ENCODE peak calls at places on chromosomes 2 and 18, in ten cellular contexts. Z is tibial nerve; D is fibroblast of mammary gland; L is PC-9; Y is Panc1; I is type B pancreatic cell; H is stomach; V is fibroblast of lung; J is A549; O is activated CD8-positive, alpha-beta T cell treated with anti-CD3 and anti-CD28 coated beads for 36 hours. M is an unnamed sample.

GRCh38 chr2:55490554-55490953 is 29.0 kb upstream of the CFAP36 start:
- DNase-seq in O (no peak), J (peak), Y (no peak), Z (peak), D (peak), V (peak), H (peak), I (no peak), L (no peak), M (peak)

GRCh38 chr2:31037058-31037457 is 101.2 kb downstream of the GALNT14 start:
- DNase-seq in H (no peak), D (no peak), L (no peak), J (no peak), Z (no peak), Y (no peak), I (no peak), O (no peak), V (peak), M (no peak)

GRCh38 chr2:8458461-8459459 is 223.1 kb upstream of the ID2 start:
- DNase-seq in O (no peak), L (no peak), Z (no peak), J (no peak), I (no peak), D (no peak), Y (no peak), V (no peak), H (no peak), M (no peak)

GRCh38 chr2:186197955-186198354 is 288.1 kb upstream of the ZC3H15 start:
- DNase-seq in I (no peak), D (no peak), L (no peak), O (no peak), J (no peak), H (no peak), V (no peak), Y (no peak), Z (no peak), M (no peak)

GRCh38 chr2:2060431-2060830 is 270.6 kb downstream of the MYT1L start:
- DNase-seq in V (no peak), Z (no peak), J (no peak), H (no peak), D (no peak), O (no peak), Y (no peak), I (no peak), L (no peak), M (no peak)

GRCh38 chr2:219155054-219155644 is 5.5 kb downstream of the NHEJ1 start:
- DNase-seq in D (peak), I (no peak), Y (peak), L (peak), J (peak), V (peak), Z (no peak), O (peak), H (peak), M (no peak)

GRCh38 chr2:48114256-48114655 is 208.0 kb upstream of the FBXO11 start:
- DNase-seq in Z (no peak), J (peak), H (peak), I (no peak), Y (peak), D (peak), O (peak), V (peak), L (peak), M (peak)

GRCh38 chr2:144894612-144895300 is 374.8 kb upstream of the ZEB2 start:
- DNase-seq in Z (no peak), Y (no peak), L (no peak), H (no peak), O (no peak), I (no peak), V (no peak), D (no peak), J (no peak), M (no peak)

GRCh38 chr2:160279813-160280465 is 79.9 kb upstream of the ITGB6 start:
- DNase-seq in O (no peak), H (no peak), D (peak), Z (no peak), I (no peak), J (no peak), L (no peak), V (no peak), Y (no peak), M (no peak)

GRCh38 chr2:160281213-160281612 is 81.1 kb upstream of the ITGB6 start:
- DNase-seq in Y (no peak), V (no peak), O (no peak), J (no peak), Z (no peak), L (no peak), D (no peak), I (no peak), H (no peak), M (no peak)

GRCh38 chr2:160278101-160278888 is 78.2 kb upstream of the ITGB6 start:
- DNase-seq in O (peak), L (no peak), J (no peak), I (no peak), D (no peak), V (no peak), Y (no peak), Z (no peak), H (no peak), M (no peak)

GRCh38 chr2:160275646-160276045 is 75.6 kb upstream of the ITGB6 start:
- DNase-seq in Z (no peak), L (no peak), I (no peak), Y (no peak), H (no peak), V (no peak), D (no peak), J (peak), O (no peak), M (no peak)

GRCh38 chr2:160278889-160279196 is 78.8 kb upstream of the ITGB6 start:
- DNase-seq in Z (no peak), L (no peak), H (no peak), J (peak), Y (no peak), V (peak), O (no peak), D (peak), I (no peak), M (no peak)
- TF ChIP-seq CTCF in Z (no peak), L (peak), H (no peak), J (peak), Y (peak), V (peak), O (no peak), D (peak), I (peak), M (peak)

GRCh38 chr2:83196225-83196624 is 1262.9 kb downstream of the SUCLG1 start:
- DNase-seq in V (peak), I (no peak), H (no peak), Y (peak), Z (no peak), D (peak), O (no peak), J (peak), L (no peak), M (peak)
- TF ChIP-seq CTCF in V (peak), I (peak), H (no peak), Y (peak), Z (peak), D (peak), O (peak), J (no peak), L (peak), M (peak)

DNA sequence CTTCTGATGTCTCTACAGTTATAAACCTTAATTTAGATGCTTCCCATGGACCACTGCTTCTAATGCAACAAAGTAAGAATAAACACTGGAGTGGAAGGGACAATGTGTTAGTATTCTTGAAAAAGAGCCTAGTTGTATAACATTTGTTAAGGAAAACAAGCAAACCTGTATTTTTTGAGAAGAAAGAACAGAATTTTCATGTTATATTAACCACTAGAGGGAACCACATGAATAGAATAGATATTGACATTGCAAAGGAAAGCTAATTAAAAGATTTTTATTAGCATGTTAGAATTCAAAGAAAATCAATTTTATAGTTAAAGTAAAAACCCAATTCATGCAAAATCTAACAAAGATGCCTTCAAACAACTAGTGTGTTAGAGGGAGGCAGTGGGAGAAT is 151.2 kb upstream of the BARD1 start:
- DNase-seq in I (no peak), H (no peak), Y (no peak), Z (no peak), V (peak), O (no peak), D (peak), L (no peak), J (no peak), M (no peak)
- TF ChIP-seq CTCF in I (peak), H (no peak), Y (no peak), Z (no peak), V (peak), O (no peak), D (peak), L (peak), J (peak), M (peak)

DNA sequence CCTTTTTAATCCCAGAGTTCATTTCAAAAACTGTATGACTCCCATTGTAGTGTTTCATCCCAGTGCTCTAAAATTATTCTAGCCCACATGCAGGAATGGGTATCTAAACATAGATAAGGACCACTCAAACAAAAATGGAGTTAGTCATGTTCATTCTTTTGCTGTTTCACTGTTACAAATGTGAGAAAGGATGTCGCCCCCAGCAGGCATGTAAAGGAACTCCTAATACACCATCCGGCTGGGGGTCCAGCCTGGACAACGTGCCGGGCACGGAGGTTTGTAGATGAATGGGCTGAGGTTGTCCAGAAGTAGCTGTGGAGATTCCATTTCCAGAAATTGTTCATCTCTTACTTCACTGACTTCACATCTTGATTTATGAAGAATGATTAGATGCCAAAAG is 101.9 kb upstream of the RAB12 start:
- DNase-seq in Z (no peak), Y (no peak), I (no peak), H (no peak), V (no peak), D (peak), J (peak), L (no peak), O (peak), M (no peak)
- TF ChIP-seq CTCF in Z (no peak), Y (no peak), I (peak), H (no peak), V (peak), D (peak), J (no peak), L (peak), O (no peak), M (peak)

GRCh38 chr2:74138952-74139323 is 8.8 kb downstream of the BOLA3 start:
- DNase-seq in J (no peak), D (no peak), Y (no peak), I (no peak), V (no peak), H (no peak), O (no peak), L (no peak), Z (no peak), M (no peak)
- TF ChIP-seq CTCF in J (peak), D (peak), Y (peak), I (peak), V (no peak), H (no peak), O (no peak), L (no peak), Z (no peak), M (peak)

DNA sequence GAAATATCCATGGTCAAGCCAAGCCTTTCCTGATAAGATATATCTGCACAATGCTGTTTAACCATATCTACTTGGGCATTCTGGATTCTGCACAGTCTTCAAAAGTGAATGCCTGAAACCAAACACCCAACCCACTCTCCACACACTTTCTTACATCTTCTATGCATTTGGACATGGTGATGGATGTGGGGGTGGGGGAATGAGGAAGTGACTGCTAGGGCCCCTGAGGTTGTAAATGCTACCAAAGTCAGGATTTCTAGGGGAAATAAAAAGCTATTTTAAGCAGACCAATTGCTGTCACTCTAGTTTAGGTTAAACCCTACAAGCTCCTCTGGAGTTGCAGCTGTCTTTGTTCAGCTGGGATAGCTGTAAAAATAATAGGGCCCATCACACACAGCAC is 26.7 kb upstream of the TGFA start:
- DNase-seq in L (no peak), H (no peak), Z (no peak), D (no peak), J (no peak), O (no peak), V (no peak), I (no peak), Y (no peak), M (no peak)
- TF ChIP-seq CTCF in L (no peak), H (no peak), Z (no peak), D (no peak), J (no peak), O (no peak), V (no peak), I (no peak), Y (no peak), M (no peak)

GRCh38 chr18:68742206-68742605 is 27.3 kb upstream of the TMX3 start:
- DNase-seq in J (no peak), D (peak), O (no peak), L (no peak), V (no peak), I (no peak), H (no peak), Z (no peak), Y (no peak), M (no peak)
- TF ChIP-seq CTCF in J (no peak), D (no peak), O (no peak), L (no peak), V (no peak), I (no peak), H (no peak), Z (no peak), Y (no peak), M (no peak)

GRCh38 chr18:55013685-55014084 is 54.4 kb upstream of the CCDC68 start:
- DNase-seq in Z (no peak), L (no peak), J (no peak), D (no peak), I (no peak), V (no peak), H (no peak), O (no peak), Y (no peak), M (no peak)
- TF ChIP-seq CTCF in Z (no peak), L (no peak), J (no peak), D (no peak), I (no peak), V (no peak), H (no peak), O (no peak), Y (no peak), M (no peak)

DNA sequence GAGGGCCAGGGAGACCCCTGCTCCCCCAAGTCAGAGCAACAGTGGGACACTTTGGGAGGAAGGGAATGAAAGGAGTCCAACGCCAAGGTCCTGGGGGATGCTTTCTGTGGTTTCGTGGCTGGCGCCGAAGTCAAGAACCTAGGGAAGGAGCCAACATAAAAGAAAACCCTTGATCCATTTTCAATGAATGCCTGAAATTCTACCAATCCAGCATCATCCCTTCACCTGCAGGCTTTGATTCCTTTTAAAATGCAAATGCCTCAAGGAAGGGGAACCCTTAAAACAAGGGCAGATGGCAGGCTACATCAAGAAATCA is 123.4 kb upstream of the SLC1A4 start:
- DNase-seq in J (no peak), D (no peak), H (no peak), V (no peak), I (no peak), O (no peak), Y (no peak), L (no peak), Z (no peak), M (no peak)
- TF ChIP-seq CTCF in J (peak), D (no peak), H (no peak), V (no peak), I (peak), O (peak), Y (no peak), L (peak), Z (no peak), M (no peak)

DNA sequence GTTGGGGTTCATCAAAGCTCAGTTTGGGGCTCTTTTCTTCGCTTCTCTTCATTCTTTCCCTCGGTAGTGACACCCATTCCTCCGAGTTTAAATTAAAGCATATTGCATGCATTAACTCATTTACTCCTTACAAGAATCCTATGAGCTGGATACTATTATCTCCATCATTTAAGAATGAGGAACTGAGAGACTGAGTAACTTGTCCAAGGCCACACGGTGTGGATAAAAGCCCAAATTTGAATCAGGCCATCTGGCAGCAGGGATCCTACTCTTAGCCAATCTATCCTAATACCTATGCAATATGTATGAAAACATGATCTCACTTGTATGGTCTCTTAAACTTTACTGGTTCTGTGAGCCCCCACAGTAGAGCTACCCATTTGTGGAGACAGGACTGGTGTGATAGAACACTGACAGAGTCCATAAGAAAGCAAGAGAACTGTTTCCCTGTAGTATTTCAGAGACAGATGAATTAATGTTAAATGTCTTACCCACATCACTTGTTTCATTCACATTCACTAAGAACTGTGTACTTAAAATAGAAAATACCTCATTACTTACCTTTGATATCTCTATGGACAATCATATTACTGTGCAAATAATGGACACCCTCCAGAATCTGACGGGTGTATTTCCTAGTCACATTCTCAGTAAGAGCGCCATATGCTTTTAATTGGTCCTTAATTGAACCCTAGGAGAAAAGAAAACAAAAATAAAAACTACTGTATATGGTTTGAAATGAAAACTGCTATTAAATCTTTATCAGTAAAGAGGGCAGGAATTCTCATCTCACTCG is 20.4 kb upstream of the ERCC3 start:
- DNase-seq in D (no peak), J (no peak), Y (no peak), H (no peak), L (no peak), V (no peak), Z (no peak), O (no peak), I (no peak), M (no peak)
- TF ChIP-seq CTCF in D (no peak), J (no peak), Y (no peak), H (no peak), L (no peak), V (no peak), Z (no peak), O (no peak), I (no peak), M (no peak)